ENCODE peak calls at places on chromosome 15, in nine cellular contexts. S, E, C, I, D, W, G, P and Y are unnamed samples.

GRCh38 chr15:96353378-96353930 is 23.0 kb downstream of the NR2F2 start:
- DNase-seq in S (no peak), E (no peak), C (no peak), I (peak), D (no peak), W (no peak), G (no peak), P (no peak), Y (no peak)

GRCh38 chr15:29859981-29860745 is 37.9 kb upstream of the TJP1 start:
- DNase-seq in S (no peak), E (no peak), C (no peak), I (peak), D (no peak), W (no peak), G (no peak), P (peak), Y (no peak)

GRCh38 chr15:83248151-83248851 is 36.2 kb downstream of the BNC1 start:
- DNase-seq in S (peak), E (peak), C (no peak), I (peak), D (peak), W (peak), G (peak), P (peak), Y (peak)

GRCh38 chr15:33963831-33964664 is 4.2 kb upstream of the CHRM5 start:
- DNase-seq in S (no peak), E (no peak), C (no peak), I (no peak), D (peak), W (no peak), G (peak), P (peak), Y (no peak)

GRCh38 chr15:28103831-28104230 is 4.7 kb upstream of the OCA2 start:
- DNase-seq in S (no peak), E (no peak), C (no peak), I (no peak), D (no peak), W (no peak), G (no peak), P (no peak), Y (no peak)

GRCh38 chr15:100350434-100351226 is 8.9 kb upstream of the ADAMTS17 start:
- DNase-seq in S (no peak), E (peak), C (no peak), I (peak), D (no peak), W (peak), G (peak), P (peak), Y (no peak)

GRCh38 chr15:77419050-77419835 is 661 bp downstream of the PEAK1 start:
- DNase-seq in S (no peak), E (no peak), C (peak), I (peak), D (peak), W (peak), G (peak), P (peak), Y (no peak)

GRCh38 chr15:34721157-34721801 is 33.5 kb downstream of the GJD2 start:
- DNase-seq in S (no peak), E (no peak), C (no peak), I (no peak), D (no peak), W (no peak), G (no peak), P (no peak), Y (no peak)

GRCh38 chr15:63045438-63046278 is 3.1 kb downstream of the TPM1 start:
- DNase-seq in S (no peak), E (no peak), C (no peak), I (no peak), D (peak), W (no peak), G (no peak), P (no peak), Y (no peak)

GRCh38 chr15:99426431-99427105 is 139.2 kb upstream of the MEF2A start:
- DNase-seq in S (no peak), E (no peak), C (no peak), I (no peak), D (no peak), W (no peak), G (no peak), P (no peak), Y (no peak)

GRCh38 chr15:54388746-54389145 is 410.5 kb downstream of the UNC13C start:
- DNase-seq in S (no peak), E (no peak), C (no peak), I (no peak), D (no peak), W (no peak), G (no peak), P (no peak), Y (no peak)

GRCh38 chr15:28132524-28133275 is 33.6 kb upstream of the OCA2 start:
- DNase-seq in S (no peak), E (no peak), C (no peak), I (peak), D (peak), W (no peak), G (no peak), P (peak), Y (no peak)

GRCh38 chr15:25244731-25245585 is 193.9 kb downstream of the UBE3A start:
- DNase-seq in S (no peak), E (no peak), C (no peak), I (no peak), D (no peak), W (no peak), G (no peak), P (no peak), Y (no peak)

GRCh38 chr15:85571780-85572179 is 191.4 kb downstream of the AKAP13 start:
- DNase-seq in S (no peak), E (no peak), C (no peak), I (no peak), D (no peak), W (no peak), G (no peak), P (no peak), Y (no peak)

GRCh38 chr15:37586976-37587375 is 347.5 kb upstream of the TMCO5A start:
- DNase-seq in S (no peak), E (no peak), C (no peak), I (no peak), D (no peak), W (no peak), G (no peak), P (peak), Y (no peak)

GRCh38 chr15:97547381-97547780 is 413.1 kb upstream of the ARRDC4 start:
- DNase-seq in S (no peak), E (no peak), C (no peak), I (no peak), D (no peak), W (no peak), G (no peak), P (no peak), Y (no peak)

GRCh38 chr15:89999676-90000174 is 1.4 kb upstream of the ZNF710 start:
- DNase-seq in S (no peak), E (no peak), C (no peak), I (no peak), D (peak), W (no peak), G (no peak), P (no peak), Y (no peak)

GRCh38 chr15:59528965-59529402 is 82.6 kb upstream of the GCNT3 start:
- DNase-seq in S (peak), E (peak), C (peak), I (peak), D (peak), W (peak), G (peak), P (peak), Y (peak)

GRCh38 chr15:80906159-80906775 is 83.4 kb downstream of the MESD start:
- DNase-seq in S (no peak), E (peak), C (peak), I (no peak), D (no peak), W (no peak), G (no peak), P (no peak), Y (no peak)

GRCh38 chr15:76903251-76903681 is 1.9 kb downstream of the SCAPER start:
- DNase-seq in S (no peak), E (no peak), C (no peak), I (peak), D (peak), W (no peak), G (peak), P (peak), Y (no peak)

GRCh38 chr15:99423186-99424130 is 142.3 kb upstream of the MEF2A start:
- DNase-seq in S (no peak), E (no peak), C (no peak), I (no peak), D (no peak), W (no peak), G (no peak), P (no peak), Y (no peak)

GRCh38 chr15:60751985-60752952 is 273.3 kb upstream of the ICE2 start:
- DNase-seq in S (no peak), E (no peak), C (peak), I (peak), D (no peak), W (peak), G (no peak), P (peak), Y (no peak)

GRCh38 chr15:67322481-67322880 is 67.9 kb downstream of the IQCH start:
- DNase-seq in S (no peak), E (no peak), C (no peak), I (no peak), D (no peak), W (no peak), G (no peak), P (peak), Y (no peak)

DNA sequence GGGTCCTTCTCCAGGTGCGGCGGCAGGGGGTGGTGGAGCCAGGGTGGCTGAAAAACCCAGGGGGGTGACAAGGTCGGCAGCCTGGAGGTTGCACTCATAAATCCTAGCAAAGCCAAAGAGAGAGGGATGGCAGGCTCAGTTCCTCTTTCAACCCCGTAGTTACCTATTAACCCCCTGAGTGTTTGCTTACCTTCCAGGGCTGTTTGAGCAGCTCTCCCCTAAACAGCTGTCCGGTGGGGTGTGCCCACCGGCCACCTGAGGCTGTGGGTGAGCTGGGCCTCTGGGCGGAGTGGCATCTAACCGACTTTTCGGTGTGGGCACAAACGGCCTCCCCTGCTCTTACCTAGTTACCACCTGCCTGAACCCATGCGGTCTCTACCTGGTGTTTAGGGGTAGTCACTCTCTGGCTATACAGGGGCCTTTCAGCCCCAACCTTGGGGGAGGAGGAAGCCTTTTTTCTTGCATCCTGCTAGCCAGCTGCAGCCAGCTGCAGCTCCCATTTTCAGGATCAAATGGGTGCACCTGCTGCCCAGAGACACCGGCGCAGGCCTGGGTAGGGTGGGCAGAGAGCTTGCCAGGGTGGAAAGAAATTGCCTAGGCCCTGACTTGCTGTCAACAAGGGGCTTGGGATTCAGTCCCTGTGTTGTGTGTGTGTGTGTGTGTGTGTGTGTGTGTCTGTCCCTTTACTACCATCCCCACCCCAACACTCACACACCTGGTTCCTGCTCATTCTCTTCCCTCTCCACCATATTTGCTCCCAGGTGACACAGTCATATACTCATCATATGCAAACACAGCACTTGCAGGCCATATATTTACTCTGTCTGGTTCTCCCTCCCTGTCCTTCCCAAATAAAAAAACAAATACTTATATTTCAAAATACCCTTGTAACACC is 3.7 kb downstream of the DLL4 start:
- DNase-seq in S (no peak), E (no peak), C (no peak), I (no peak), D (no peak), W (no peak), G (no peak), P (no peak), Y (no peak)
- H3K4me3 ChIP-seq in S (no peak), E (no peak), C (peak), I (no peak), D (no peak), W (peak), G (no peak), P (no peak), Y (no peak)

DNA sequence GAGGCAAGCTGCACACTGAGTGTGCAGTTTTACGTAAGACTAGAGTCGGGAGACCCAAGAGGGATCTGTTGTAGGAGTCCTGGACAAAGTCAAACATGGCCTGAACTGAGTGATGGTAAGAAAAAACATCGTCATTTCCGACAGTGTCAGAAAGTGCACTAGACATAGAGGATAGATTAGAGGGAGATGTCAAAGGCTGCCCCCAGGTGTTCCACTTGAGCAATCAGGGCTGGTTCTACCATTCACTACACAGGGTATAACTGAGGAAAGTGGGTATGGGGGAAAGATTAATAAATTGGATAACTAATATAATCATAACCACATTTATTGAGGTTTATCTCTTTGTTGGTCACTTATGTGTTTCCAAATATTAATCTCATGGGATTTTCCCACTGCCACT is 766.6 kb downstream of the NTRK3 start:
- DNase-seq in S (no peak), E (no peak), C (no peak), I (no peak), D (no peak), W (no peak), G (no peak), P (no peak), Y (no peak)
- H3K4me3 ChIP-seq in S (no peak), E (no peak), C (no peak), I (no peak), D (no peak), W (no peak), G (no peak), P (no peak), Y (no peak)

GRCh38 chr15:71295242-71296031 is 180.2 kb downstream of the THSD4 start:
- DNase-seq in S (peak), E (peak), C (no peak), I (peak), D (no peak), W (no peak), G (no peak), P (peak), Y (no peak)
- H3K4me3 ChIP-seq in S (no peak), E (no peak), C (no peak), I (no peak), D (no peak), W (no peak), G (no peak), P (no peak), Y (no peak)

GRCh38 chr15:64430000-64430735 is 30.2 kb upstream of the ZNF609 start:
- DNase-seq in S (peak), E (no peak), C (no peak), I (peak), D (peak), W (peak), G (peak), P (peak), Y (peak)
- H3K4me3 ChIP-seq in S (no peak), E (no peak), C (no peak), I (no peak), D (no peak), W (no peak), G (no peak), P (no peak), Y (no peak)

GRCh38 chr15:74790080-74790916 is 8.4 kb downstream of the CSK start:
- DNase-seq in S (no peak), E (no peak), C (no peak), I (peak), D (no peak), W (peak), G (peak), P (peak), Y (no peak)
- H3K4me3 ChIP-seq in S (no peak), E (no peak), C (no peak), I (no peak), D (no peak), W (no peak), G (peak), P (no peak), Y (no peak)

GRCh38 chr15:91965501-91966180 is 112.1 kb downstream of the SLCO3A1 start:
- DNase-seq in S (no peak), E (peak), C (no peak), I (no peak), D (no peak), W (no peak), G (no peak), P (peak), Y (no peak)
- H3K4me3 ChIP-seq in S (no peak), E (peak), C (no peak), I (no peak), D (no peak), W (no peak), G (no peak), P (no peak), Y (no peak)

DNA sequence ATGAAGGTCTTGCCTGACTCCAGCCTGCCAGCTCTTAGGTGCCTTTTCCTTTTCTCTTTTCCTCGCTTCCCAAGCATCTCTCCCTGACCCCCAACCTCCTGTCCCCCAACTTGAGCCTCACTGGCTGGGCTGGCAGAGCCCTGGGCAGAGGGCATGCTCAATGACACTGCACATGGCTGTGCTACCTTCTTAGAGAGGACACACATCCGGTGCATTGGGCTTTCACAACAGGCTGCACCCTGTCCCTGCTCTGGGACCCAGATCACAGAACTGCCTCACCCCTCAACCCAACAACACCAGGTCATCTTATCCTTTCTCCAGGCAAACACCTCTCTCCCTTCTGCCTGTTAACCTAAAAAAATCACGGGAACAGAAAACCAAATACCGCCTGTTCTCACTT is 7.5 kb upstream of the ANKDD1A start:
- DNase-seq in S (no peak), E (no peak), C (no peak), I (no peak), D (no peak), W (no peak), G (no peak), P (no peak), Y (no peak)
- H3K4me3 ChIP-seq in S (no peak), E (no peak), C (no peak), I (no peak), D (no peak), W (no peak), G (no peak), P (no peak), Y (no peak)

GRCh38 chr15:42914728-42915497 is 5.7 kb downstream of the TTBK2 start:
- DNase-seq in S (no peak), E (no peak), C (no peak), I (no peak), D (no peak), W (no peak), G (no peak), P (no peak), Y (no peak)
- H3K4me3 ChIP-seq in S (no peak), E (no peak), C (no peak), I (peak), D (no peak), W (no peak), G (no peak), P (no peak), Y (no peak)

DNA sequence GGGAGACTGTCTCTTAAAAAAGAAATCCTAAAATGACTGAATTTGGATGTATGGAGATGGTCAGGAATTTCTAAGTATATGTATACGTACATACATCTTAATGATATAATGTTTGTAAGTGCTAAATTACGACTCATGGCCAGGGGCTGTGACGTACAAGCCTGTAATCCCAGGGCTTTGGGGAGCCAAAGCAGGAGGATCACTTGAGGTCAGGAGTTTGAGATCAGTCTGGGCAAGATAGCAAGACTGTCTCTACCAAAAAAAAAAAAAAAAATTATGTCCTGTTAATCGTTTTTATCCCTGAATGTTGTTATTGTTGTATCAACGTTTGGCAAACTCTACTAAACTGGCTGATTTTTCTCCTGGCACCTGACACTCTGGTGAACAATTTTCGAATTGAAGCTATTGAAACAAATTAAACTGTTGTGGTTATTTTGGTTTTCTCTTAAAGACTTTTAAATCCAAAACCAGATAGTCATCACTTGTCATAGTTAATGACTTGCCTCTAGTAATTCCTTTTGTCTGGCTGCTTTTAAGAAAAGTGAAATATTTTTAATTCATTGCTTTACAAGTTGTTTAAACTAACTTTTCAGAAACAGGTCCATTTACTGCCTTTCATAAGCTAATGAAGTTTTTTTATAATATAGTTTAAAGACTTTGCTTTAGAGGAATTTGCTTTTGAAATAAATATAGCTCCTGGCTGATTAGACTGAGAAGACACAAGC is 7.0 kb downstream of the MORF4L1 start:
- DNase-seq in S (no peak), E (no peak), C (no peak), I (no peak), D (peak), W (no peak), G (no peak), P (no peak), Y (no peak)
- H3K4me3 ChIP-seq in S (no peak), E (no peak), C (no peak), I (no peak), D (peak), W (no peak), G (no peak), P (no peak), Y (no peak)